ENCODE peak calls at places on chromosome 20, in four cellular contexts. One of them, this sample, is unnamed.

GRCh38 chr20:11376998-11377397 is 540.7 kb upstream of the BTBD3 start:
- DNase-seq in A549: no peak
- DNase-seq in HepG2: no peak
- DNase-seq in K562: no peak
- DNase-seq in this sample: no peak

GRCh38 chr20:36217226-36217625 is 19.1 kb upstream of the AAR2 start:
- DNase-seq in A549: peak; percentile 46
- DNase-seq in HepG2: peak; percentile 70
- DNase-seq in K562: peak; percentile 76
- DNase-seq in this sample: peak; percentile 47

GRCh38 chr20:63350597-63351379 is 10.4 kb downstream of the CHRNA4 start:
- DNase-seq in A549: no peak
- DNase-seq in HepG2: no peak
- DNase-seq in K562: no peak
- DNase-seq in this sample: no peak

GRCh38 chr20:17807670-17808069 is 107.9 kb downstream of the BANF2 start:
- DNase-seq in A549: no peak
- DNase-seq in HepG2: peak; percentile 58
- DNase-seq in K562: no peak
- DNase-seq in this sample: no peak

GRCh38 chr20:47535088-47535487 is 33.4 kb downstream of the NCOA3 start:
- DNase-seq in A549: peak; percentile 55
- DNase-seq in HepG2: peak; percentile 41
- DNase-seq in K562: no peak
- DNase-seq in this sample: peak; percentile 50

GRCh38 chr20:58045156-58045555 is 183.3 kb downstream of the ANKRD60 start:
- DNase-seq in A549: no peak
- DNase-seq in HepG2: no peak
- DNase-seq in K562: no peak
- DNase-seq in this sample: peak; percentile 33

GRCh38 chr20:48679603-48680002 is 148.2 kb downstream of the PREX1 start:
- DNase-seq in A549: peak; percentile 18
- DNase-seq in HepG2: no peak
- DNase-seq in K562: peak; percentile 98
- DNase-seq in this sample: no peak

GRCh38 chr20:57061058-57061900 is 205.2 kb downstream of the BMP7 start:
- DNase-seq in A549: peak; percentile 47
- DNase-seq in HepG2: no peak
- DNase-seq in K562: peak; percentile 17
- DNase-seq in this sample: no peak

GRCh38 chr20:54255157-54255556 is 47.3 kb downstream of the PFDN4 start:
- DNase-seq in A549: no peak
- DNase-seq in HepG2: no peak
- DNase-seq in K562: no peak
- DNase-seq in this sample: no peak

GRCh38 chr20:14775778-14776177 is 438.4 kb upstream of the FLRT3 start:
- DNase-seq in A549: peak; percentile 89
- DNase-seq in HepG2: peak; percentile 64
- DNase-seq in K562: no peak
- DNase-seq in this sample: no peak

GRCh38 chr20:14780508-14780907 is 443.1 kb upstream of the FLRT3 start:
- DNase-seq in A549: no peak
- DNase-seq in HepG2: no peak
- DNase-seq in K562: no peak
- DNase-seq in this sample: no peak

GRCh38 chr20:14778875-14779274 is 441.5 kb upstream of the FLRT3 start:
- DNase-seq in A549: no peak
- DNase-seq in HepG2: no peak
- DNase-seq in K562: no peak
- DNase-seq in this sample: no peak

GRCh38 chr20:14778096-14778495 is 440.7 kb upstream of the FLRT3 start:
- DNase-seq in A549: no peak
- DNase-seq in HepG2: no peak
- DNase-seq in K562: no peak
- DNase-seq in this sample: no peak

DNA sequence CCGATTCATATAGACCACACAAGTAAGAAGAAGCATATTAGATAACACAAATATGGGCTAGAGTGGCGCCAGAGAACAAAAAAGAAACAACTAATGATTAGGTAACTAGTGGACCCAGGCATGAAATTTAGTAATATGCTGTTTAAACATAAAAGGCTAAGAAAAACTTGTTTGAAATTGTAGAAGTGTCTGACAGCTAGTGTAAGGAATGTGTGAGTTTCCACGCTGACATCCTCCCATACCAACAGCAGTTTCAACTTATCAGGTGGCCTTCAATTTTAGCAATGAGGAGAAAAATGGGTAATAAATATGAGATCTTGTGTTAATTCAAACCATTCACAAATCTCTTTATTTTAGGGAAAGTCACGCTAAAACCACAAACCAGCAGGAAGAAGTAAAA is 440.2 kb upstream of the FLRT3 start:
- DNase-seq in A549: no peak
- DNase-seq in HepG2: no peak
- DNase-seq in K562: no peak
- DNase-seq in this sample: no peak
- TF ChIP-seq PHF8 in A549: no peak
- TF ChIP-seq PHF8 in HepG2: no peak
- TF ChIP-seq PHF8 in K562: no peak
- TF ChIP-seq PHF8 in this sample: no peak

DNA sequence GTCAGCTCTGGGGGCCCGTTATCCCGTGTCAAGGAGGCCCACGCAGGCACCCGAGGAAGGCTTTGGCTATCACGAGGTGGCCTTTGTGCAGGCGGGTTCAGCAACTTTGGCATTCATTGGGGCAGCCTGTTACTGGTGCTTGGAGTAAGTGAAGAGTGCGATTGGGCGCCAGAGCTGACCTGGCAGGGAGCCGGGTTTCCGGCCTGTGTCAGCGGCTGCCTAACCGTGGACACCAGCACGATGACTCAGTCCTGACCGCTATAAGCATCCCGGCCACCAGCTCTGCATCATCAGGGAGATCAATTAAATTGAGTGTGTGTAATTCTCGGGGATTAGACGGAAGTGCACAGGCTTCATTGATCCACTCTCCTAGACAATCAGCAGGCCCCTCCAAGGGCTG is 45.9 kb downstream of the CDH4 start:
- DNase-seq in A549: no peak
- DNase-seq in HepG2: no peak
- DNase-seq in K562: no peak
- DNase-seq in this sample: no peak
- TF ChIP-seq PHF8 in A549: no peak
- TF ChIP-seq PHF8 in HepG2: no peak
- TF ChIP-seq PHF8 in K562: no peak
- TF ChIP-seq PHF8 in this sample: no peak

GRCh38 chr20:25081065-25081729 is 744 bp downstream of the VSX1 start:
- DNase-seq in A549: no peak
- DNase-seq in HepG2: no peak
- DNase-seq in K562: no peak
- DNase-seq in this sample: peak; percentile 94
- TF ChIP-seq PHF8 in A549: no peak
- TF ChIP-seq PHF8 in HepG2: no peak
- TF ChIP-seq PHF8 in K562: no peak
- TF ChIP-seq PHF8 in this sample: no peak

DNA sequence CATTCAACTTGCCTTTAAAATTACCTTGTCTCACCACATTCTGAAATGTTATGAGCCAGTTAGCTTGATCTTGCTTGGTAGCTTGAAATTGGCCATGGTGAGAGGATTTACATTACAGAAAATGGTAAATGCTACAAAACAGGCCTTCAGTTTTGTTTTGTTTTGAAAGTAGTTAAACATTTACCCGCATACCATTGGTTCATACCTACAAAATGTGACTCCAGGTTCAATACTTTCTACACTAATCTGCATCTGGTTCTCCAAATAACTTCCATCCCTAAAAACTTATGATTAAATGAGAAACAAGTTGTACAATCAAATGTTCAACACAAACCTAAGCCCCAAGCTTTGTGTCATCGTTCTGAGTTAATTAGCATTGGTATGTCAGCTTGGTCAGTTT is 30.5 kb upstream of the MYBL2 start:
- DNase-seq in A549: no peak
- DNase-seq in HepG2: no peak
- DNase-seq in K562: no peak
- DNase-seq in this sample: no peak
- TF ChIP-seq PHF8 in A549: no peak
- TF ChIP-seq PHF8 in HepG2: no peak
- TF ChIP-seq PHF8 in K562: no peak
- TF ChIP-seq PHF8 in this sample: no peak